ENCODE peak calls at places on chromosomes 2 and 18, in eight cellular contexts. One of them, this sample, is unnamed.

GRCh38 chr2:120934221-120934639 is 198.6 kb downstream of the GLI2 start:
- DNase-seq in mammary epithelial cell: no peak
- DNase-seq in activated CD8-positive, alpha-beta memory T cell treated with anti-CD3 and anti-CD28 coated beads for 48 hours: no peak
- DNase-seq in endothelial cell: no peak
- DNase-seq in HTR-8/SVneo: no peak
- DNase-seq in cardiac muscle cell: no peak
- DNase-seq in stimulated activated CD8-positive, alpha-beta memory T cell treated with anti-CD3 and anti-CD28 coated beads, Interleukin-15, amount 100 ng/mL, for 24 hours: no peak
- DNase-seq in substantia nigra: no peak
- DNase-seq in this sample: no peak

GRCh38 chr2:164014068-164014577 is 278.3 kb upstream of the FIGN start:
- DNase-seq in mammary epithelial cell: no peak
- DNase-seq in activated CD8-positive, alpha-beta memory T cell treated with anti-CD3 and anti-CD28 coated beads for 48 hours: no peak
- DNase-seq in endothelial cell: no peak
- DNase-seq in HTR-8/SVneo: no peak
- DNase-seq in cardiac muscle cell: no peak
- DNase-seq in stimulated activated CD8-positive, alpha-beta memory T cell treated with anti-CD3 and anti-CD28 coated beads, Interleukin-15, amount 100 ng/mL, for 24 hours: no peak
- DNase-seq in substantia nigra: peak; percentile 22
- DNase-seq in this sample: no peak

GRCh38 chr2:147989809-147990403 is 30.6 kb downstream of the ORC4 start:
- DNase-seq in mammary epithelial cell: peak; percentile 10
- DNase-seq in activated CD8-positive, alpha-beta memory T cell treated with anti-CD3 and anti-CD28 coated beads for 48 hours: no peak
- DNase-seq in endothelial cell: no peak
- DNase-seq in HTR-8/SVneo: peak; percentile 33
- DNase-seq in cardiac muscle cell: peak; percentile 18
- DNase-seq in stimulated activated CD8-positive, alpha-beta memory T cell treated with anti-CD3 and anti-CD28 coated beads, Interleukin-15, amount 100 ng/mL, for 24 hours: no peak
- DNase-seq in substantia nigra: no peak
- DNase-seq in this sample: peak; percentile 63

GRCh38 chr2:162118166-162119031 is 33.6 kb downstream of the GCG start:
- DNase-seq in mammary epithelial cell: peak; percentile 91
- DNase-seq in activated CD8-positive, alpha-beta memory T cell treated with anti-CD3 and anti-CD28 coated beads for 48 hours: no peak
- DNase-seq in endothelial cell: no peak
- DNase-seq in HTR-8/SVneo: no peak
- DNase-seq in cardiac muscle cell: no peak
- DNase-seq in stimulated activated CD8-positive, alpha-beta memory T cell treated with anti-CD3 and anti-CD28 coated beads, Interleukin-15, amount 100 ng/mL, for 24 hours: no peak
- DNase-seq in substantia nigra: no peak
- DNase-seq in this sample: no peak

GRCh38 chr2:65722028-65722427 is 289.6 kb upstream of the SPRED2 start:
- DNase-seq in mammary epithelial cell: peak; percentile 9
- DNase-seq in activated CD8-positive, alpha-beta memory T cell treated with anti-CD3 and anti-CD28 coated beads for 48 hours: no peak
- DNase-seq in endothelial cell: peak; percentile 63
- DNase-seq in HTR-8/SVneo: peak; percentile 30
- DNase-seq in cardiac muscle cell: peak; percentile 82
- DNase-seq in stimulated activated CD8-positive, alpha-beta memory T cell treated with anti-CD3 and anti-CD28 coated beads, Interleukin-15, amount 100 ng/mL, for 24 hours: no peak
- DNase-seq in substantia nigra: no peak
- DNase-seq in this sample: peak; percentile 70

GRCh38 chr2:190360561-190360960 is 17.2 kb downstream of the INPP1 start:
- DNase-seq in mammary epithelial cell: peak; percentile 22
- DNase-seq in activated CD8-positive, alpha-beta memory T cell treated with anti-CD3 and anti-CD28 coated beads for 48 hours: no peak
- DNase-seq in endothelial cell: no peak
- DNase-seq in HTR-8/SVneo: no peak
- DNase-seq in cardiac muscle cell: no peak
- DNase-seq in stimulated activated CD8-positive, alpha-beta memory T cell treated with anti-CD3 and anti-CD28 coated beads, Interleukin-15, amount 100 ng/mL, for 24 hours: no peak
- DNase-seq in substantia nigra: no peak
- DNase-seq in this sample: no peak

GRCh38 chr2:143163499-143163898 is 34.3 kb downstream of the ARHGAP15 start:
- DNase-seq in mammary epithelial cell: no peak
- DNase-seq in activated CD8-positive, alpha-beta memory T cell treated with anti-CD3 and anti-CD28 coated beads for 48 hours: no peak
- DNase-seq in endothelial cell: no peak
- DNase-seq in HTR-8/SVneo: no peak
- DNase-seq in cardiac muscle cell: no peak
- DNase-seq in stimulated activated CD8-positive, alpha-beta memory T cell treated with anti-CD3 and anti-CD28 coated beads, Interleukin-15, amount 100 ng/mL, for 24 hours: no peak
- DNase-seq in substantia nigra: no peak
- DNase-seq in this sample: no peak

GRCh38 chr2:96764253-96764637 is 3.5 kb downstream of the CNNM4 start:
- DNase-seq in mammary epithelial cell: no peak
- DNase-seq in activated CD8-positive, alpha-beta memory T cell treated with anti-CD3 and anti-CD28 coated beads for 48 hours: no peak
- DNase-seq in endothelial cell: no peak
- DNase-seq in HTR-8/SVneo: no peak
- DNase-seq in cardiac muscle cell: peak; percentile 32
- DNase-seq in stimulated activated CD8-positive, alpha-beta memory T cell treated with anti-CD3 and anti-CD28 coated beads, Interleukin-15, amount 100 ng/mL, for 24 hours: no peak
- DNase-seq in substantia nigra: peak; percentile 14
- DNase-seq in this sample: no peak

GRCh38 chr2:155599834-155600233 is 732.7 kb downstream of the NR4A2 start:
- DNase-seq in mammary epithelial cell: no peak
- DNase-seq in activated CD8-positive, alpha-beta memory T cell treated with anti-CD3 and anti-CD28 coated beads for 48 hours: no peak
- DNase-seq in endothelial cell: no peak
- DNase-seq in HTR-8/SVneo: no peak
- DNase-seq in cardiac muscle cell: no peak
- DNase-seq in stimulated activated CD8-positive, alpha-beta memory T cell treated with anti-CD3 and anti-CD28 coated beads, Interleukin-15, amount 100 ng/mL, for 24 hours: no peak
- DNase-seq in substantia nigra: no peak
- DNase-seq in this sample: no peak

GRCh38 chr2:234146087-234146826 is 95.8 kb downstream of the SPP2 start:
- DNase-seq in mammary epithelial cell: peak; percentile 83
- DNase-seq in activated CD8-positive, alpha-beta memory T cell treated with anti-CD3 and anti-CD28 coated beads for 48 hours: no peak
- DNase-seq in endothelial cell: no peak
- DNase-seq in HTR-8/SVneo: peak; percentile 79
- DNase-seq in cardiac muscle cell: no peak
- DNase-seq in stimulated activated CD8-positive, alpha-beta memory T cell treated with anti-CD3 and anti-CD28 coated beads, Interleukin-15, amount 100 ng/mL, for 24 hours: no peak
- DNase-seq in substantia nigra: no peak
- DNase-seq in this sample: no peak

GRCh38 chr2:48232351-48232750 is 297.6 kb upstream of the STON1 start:
- DNase-seq in mammary epithelial cell: peak; percentile 78
- DNase-seq in activated CD8-positive, alpha-beta memory T cell treated with anti-CD3 and anti-CD28 coated beads for 48 hours: no peak
- DNase-seq in endothelial cell: no peak
- DNase-seq in HTR-8/SVneo: no peak
- DNase-seq in cardiac muscle cell: no peak
- DNase-seq in stimulated activated CD8-positive, alpha-beta memory T cell treated with anti-CD3 and anti-CD28 coated beads, Interleukin-15, amount 100 ng/mL, for 24 hours: no peak
- DNase-seq in substantia nigra: no peak
- DNase-seq in this sample: no peak

GRCh38 chr2:219951111-219951510 is 323.7 kb downstream of the SLC4A3 start:
- DNase-seq in mammary epithelial cell: no peak
- DNase-seq in activated CD8-positive, alpha-beta memory T cell treated with anti-CD3 and anti-CD28 coated beads for 48 hours: no peak
- DNase-seq in endothelial cell: no peak
- DNase-seq in HTR-8/SVneo: no peak
- DNase-seq in cardiac muscle cell: no peak
- DNase-seq in stimulated activated CD8-positive, alpha-beta memory T cell treated with anti-CD3 and anti-CD28 coated beads, Interleukin-15, amount 100 ng/mL, for 24 hours: no peak
- DNase-seq in substantia nigra: no peak
- DNase-seq in this sample: no peak

GRCh38 chr18:11872479-11873136 is 21.4 kb downstream of the CHMP1B start:
- DNase-seq in mammary epithelial cell: no peak
- DNase-seq in activated CD8-positive, alpha-beta memory T cell treated with anti-CD3 and anti-CD28 coated beads for 48 hours: no peak
- DNase-seq in endothelial cell: no peak
- DNase-seq in HTR-8/SVneo: peak; percentile 40
- DNase-seq in cardiac muscle cell: peak; percentile 72
- DNase-seq in stimulated activated CD8-positive, alpha-beta memory T cell treated with anti-CD3 and anti-CD28 coated beads, Interleukin-15, amount 100 ng/mL, for 24 hours: no peak
- DNase-seq in substantia nigra: no peak
- DNase-seq in this sample: peak; percentile 33